ENCODE peak calls at places on chromosomes 3 and 15, in six cellular contexts. One of them, this sample, is unnamed.

GRCh38 chr3:163919154-163919553 is 1159.1 kb downstream of the SI start:
- DNase-seq in stimulated activated naive B cell treated with anti-CD40 and anti-IgM and Interleukin-4, amounts not matched to agents 10 μg/mL and 1 μg/mL and 100 μg/mL, for 72 hours: no peak
- DNase-seq in AG09309: no peak
- DNase-seq in mucosa of descending colon: no peak
- DNase-seq in stimulated activated CD8-positive, alpha-beta memory T cell treated with anti-CD3 and anti-CD28 coated beads, Interleukin-7, amount 100 ng/mL, for 24 hours: no peak
- DNase-seq in foreskin fibroblast: no peak
- DNase-seq in this sample: no peak

GRCh38 chr3:50355829-50356552 is 3.3 kb downstream of the TMEM115 start:
- DNase-seq in stimulated activated naive B cell treated with anti-CD40 and anti-IgM and Interleukin-4, amounts not matched to agents 10 μg/mL and 1 μg/mL and 100 μg/mL, for 72 hours: no peak
- DNase-seq in stimulated activated CD8-positive, alpha-beta memory T cell treated with anti-CD3 and anti-CD28 coated beads, Interleukin-7, amount 100 ng/mL, for 24 hours: no peak
- DNase-seq in foreskin fibroblast: no peak
- DNase-seq in AG09309: no peak
- DNase-seq in mucosa of descending colon: no peak
- DNase-seq in this sample: no peak

GRCh38 chr3:127289646-127290575 is 2.1 kb upstream of the PRR20G start:
- DNase-seq in foreskin fibroblast: peak
- DNase-seq in mucosa of descending colon: no peak
- DNase-seq in AG09309: no peak
- DNase-seq in stimulated activated naive B cell treated with anti-CD40 and anti-IgM and Interleukin-4, amounts not matched to agents 10 μg/mL and 1 μg/mL and 100 μg/mL, for 72 hours: no peak
- DNase-seq in stimulated activated CD8-positive, alpha-beta memory T cell treated with anti-CD3 and anti-CD28 coated beads, Interleukin-7, amount 100 ng/mL, for 24 hours: no peak
- DNase-seq in this sample: no peak

GRCh38 chr3:36705015-36705414 is 59.3 kb downstream of the DCLK3 start:
- DNase-seq in stimulated activated CD8-positive, alpha-beta memory T cell treated with anti-CD3 and anti-CD28 coated beads, Interleukin-7, amount 100 ng/mL, for 24 hours: no peak
- DNase-seq in AG09309: no peak
- DNase-seq in foreskin fibroblast: no peak
- DNase-seq in mucosa of descending colon: no peak
- DNase-seq in stimulated activated naive B cell treated with anti-CD40 and anti-IgM and Interleukin-4, amounts not matched to agents 10 μg/mL and 1 μg/mL and 100 μg/mL, for 72 hours: no peak
- DNase-seq in this sample: no peak

GRCh38 chr3:189636048-189636447 is 4.9 kb downstream of the TP63 start:
- DNase-seq in stimulated activated naive B cell treated with anti-CD40 and anti-IgM and Interleukin-4, amounts not matched to agents 10 μg/mL and 1 μg/mL and 100 μg/mL, for 72 hours: no peak
- DNase-seq in foreskin fibroblast: no peak
- DNase-seq in AG09309: no peak
- DNase-seq in mucosa of descending colon: no peak
- DNase-seq in stimulated activated CD8-positive, alpha-beta memory T cell treated with anti-CD3 and anti-CD28 coated beads, Interleukin-7, amount 100 ng/mL, for 24 hours: no peak
- DNase-seq in this sample: no peak

GRCh38 chr3:82875401-82875800 is 1114.0 kb upstream of the GBE1 start:
- DNase-seq in AG09309: no peak
- DNase-seq in mucosa of descending colon: no peak
- DNase-seq in foreskin fibroblast: no peak
- DNase-seq in stimulated activated naive B cell treated with anti-CD40 and anti-IgM and Interleukin-4, amounts not matched to agents 10 μg/mL and 1 μg/mL and 100 μg/mL, for 72 hours: no peak
- DNase-seq in stimulated activated CD8-positive, alpha-beta memory T cell treated with anti-CD3 and anti-CD28 coated beads, Interleukin-7, amount 100 ng/mL, for 24 hours: no peak
- DNase-seq in this sample: no peak

GRCh38 chr15:77674327-77674726 is 41.6 kb upstream of the LINGO1 start:
- DNase-seq in mucosa of descending colon: no peak
- DNase-seq in AG09309: no peak
- DNase-seq in foreskin fibroblast: no peak
- DNase-seq in stimulated activated naive B cell treated with anti-CD40 and anti-IgM and Interleukin-4, amounts not matched to agents 10 μg/mL and 1 μg/mL and 100 μg/mL, for 72 hours: no peak
- DNase-seq in stimulated activated CD8-positive, alpha-beta memory T cell treated with anti-CD3 and anti-CD28 coated beads, Interleukin-7, amount 100 ng/mL, for 24 hours: no peak
- DNase-seq in this sample: no peak

GRCh38 chr15:38670142-38671002 is 105.8 kb upstream of the RASGRP1 start:
- DNase-seq in mucosa of descending colon: peak
- DNase-seq in stimulated activated CD8-positive, alpha-beta memory T cell treated with anti-CD3 and anti-CD28 coated beads, Interleukin-7, amount 100 ng/mL, for 24 hours: no peak
- DNase-seq in AG09309: no peak
- DNase-seq in stimulated activated naive B cell treated with anti-CD40 and anti-IgM and Interleukin-4, amounts not matched to agents 10 μg/mL and 1 μg/mL and 100 μg/mL, for 72 hours: peak
- DNase-seq in foreskin fibroblast: no peak
- DNase-seq in this sample: no peak

GRCh38 chr3:15241341-15241740 is 35.3 kb downstream of the CAPN7 start:
- DNase-seq in AG09309: no peak
- DNase-seq in stimulated activated CD8-positive, alpha-beta memory T cell treated with anti-CD3 and anti-CD28 coated beads, Interleukin-7, amount 100 ng/mL, for 24 hours: no peak
- DNase-seq in foreskin fibroblast: no peak
- DNase-seq in stimulated activated naive B cell treated with anti-CD40 and anti-IgM and Interleukin-4, amounts not matched to agents 10 μg/mL and 1 μg/mL and 100 μg/mL, for 72 hours: no peak
- DNase-seq in mucosa of descending colon: peak
- DNase-seq in this sample: no peak

GRCh38 chr15:80660114-80660513 is 35.0 kb upstream of the ABHD17C start:
- DNase-seq in stimulated activated naive B cell treated with anti-CD40 and anti-IgM and Interleukin-4, amounts not matched to agents 10 μg/mL and 1 μg/mL and 100 μg/mL, for 72 hours: no peak
- DNase-seq in foreskin fibroblast: peak
- DNase-seq in stimulated activated CD8-positive, alpha-beta memory T cell treated with anti-CD3 and anti-CD28 coated beads, Interleukin-7, amount 100 ng/mL, for 24 hours: no peak
- DNase-seq in AG09309: no peak
- DNase-seq in mucosa of descending colon: peak
- DNase-seq in this sample: no peak

GRCh38 chr15:77546050-77546501 is 86.6 kb downstream of the LINGO1 start:
- DNase-seq in stimulated activated naive B cell treated with anti-CD40 and anti-IgM and Interleukin-4, amounts not matched to agents 10 μg/mL and 1 μg/mL and 100 μg/mL, for 72 hours: no peak
- DNase-seq in stimulated activated CD8-positive, alpha-beta memory T cell treated with anti-CD3 and anti-CD28 coated beads, Interleukin-7, amount 100 ng/mL, for 24 hours: no peak
- DNase-seq in AG09309: peak
- DNase-seq in foreskin fibroblast: peak
- DNase-seq in mucosa of descending colon: no peak
- DNase-seq in this sample: no peak